ENCODE peak calls at places on chromosomes 3 and 15, in nine cellular contexts. B, A, E, C, Y, L, K, T and F are unnamed samples.

GRCh38 chr3:72663429-72663828 is 184.8 kb downstream of the SHQ1 start:
- DNase-seq in L (no peak), A (peak; percentile 66), Y (no peak), E (peak; percentile 65), T (no peak), K (peak; percentile 36), C (no peak), B (no peak), F (no peak)

GRCh38 chr3:71358243-71358642 is 225.3 kb downstream of the FOXP1 start:
- DNase-seq in T (no peak), E (no peak), L (no peak), C (no peak), K (no peak), A (no peak), Y (no peak), B (no peak), F (no peak)

GRCh38 chr3:194935061-194935460 is 249.4 kb downstream of the FAM43A start:
- DNase-seq in T (no peak), B (no peak), L (no peak), K (no peak), E (no peak), A (no peak), Y (no peak), C (no peak), F (no peak)

GRCh38 chr3:65596511-65597224 is 442.1 kb downstream of the MAGI1 start:
- DNase-seq in K (no peak), T (no peak), L (no peak), A (peak; percentile 52), B (no peak), C (no peak), E (no peak), Y (no peak), F (no peak)

GRCh38 chr3:134620476-134621115 is 30.2 kb downstream of the KY start:
- DNase-seq in A (no peak), T (no peak), Y (no peak), E (no peak), L (no peak), K (no peak), C (no peak), B (no peak), F (no peak)

GRCh38 chr3:141333796-141334626 is 34.3 kb upstream of the ZBTB38 start:
- DNase-seq in T (no peak), L (peak; percentile 54), E (no peak), Y (no peak), A (no peak), C (no peak), B (no peak), K (no peak), F (no peak)

GRCh38 chr3:111568355-111568754 is 26.4 kb downstream of the CD96 start:
- DNase-seq in C (no peak), L (no peak), T (no peak), Y (no peak), B (no peak), K (no peak), A (no peak), E (no peak), F (no peak)

GRCh38 chr15:48536681-48537091 is 108.8 kb downstream of the FBN1 start:
- DNase-seq in Y (no peak), T (no peak), C (no peak), A (no peak), L (peak; percentile 52), K (peak; percentile 33), E (no peak), B (no peak), F (no peak)

GRCh38 chr15:55937040-55937439 is 56.4 kb downstream of the NEDD4 start:
- DNase-seq in B (no peak), Y (no peak), K (no peak), T (no peak), E (peak; percentile 15), L (peak; percentile 85), C (no peak), A (no peak), F (no peak)